ENCODE peak calls at places on chromosomes 7 and 10, in eight cellular contexts. S is iris pigment epithelial cell; D is T-helper 17 cell; C is activated gamma-delta T cell treated with Interleukin-2 at 50 U/mL for 16 hours; P is A172; T is stimulated activated naive CD4-positive, alpha-beta T cell treated with Interleukin-2 at 50 U/mL for 16 hours; Z is caudate nucleus; V is MCF 10A. G is an unnamed sample.

GRCh38 chr7:151046603-151047573 is 1.4 kb upstream of the ASIC3 start:
- DNase-seq in V (peak), D (no peak), Z (no peak), P (peak), S (no peak), C (no peak), T (no peak), G (no peak)

GRCh38 chr10:81680374-81680773 is 194.6 kb upstream of the NRG3 start:
- DNase-seq in S (no peak), D (no peak), P (peak), Z (no peak), T (no peak), C (no peak), V (no peak), G (no peak)

GRCh38 chr10:119198438-119198837 is 8.9 kb upstream of the GRK5 start:
- DNase-seq in D (no peak), Z (no peak), C (no peak), S (no peak), T (peak), V (peak), P (no peak), G (no peak)

GRCh38 chr10:68284007-68284406 is 47.9 kb upstream of the HNRNPH3 start:
- DNase-seq in Z (no peak), P (no peak), T (no peak), V (no peak), C (no peak), D (no peak), S (no peak), G (no peak)

GRCh38 chr7:111735661-111736323 is 173.5 kb upstream of the IMMP2L start:
- DNase-seq in C (peak), S (peak), Z (no peak), V (peak), D (peak), T (peak), P (peak), G (peak)

GRCh38 chr10:112131996-112132395 is 51.6 kb downstream of the GPAM start:
- DNase-seq in T (no peak), C (no peak), P (no peak), D (no peak), Z (no peak), V (no peak), S (no peak), G (no peak)

GRCh38 chr10:8298871-8299570 is 244.5 kb downstream of the GATA3 start:
- DNase-seq in S (no peak), D (no peak), T (no peak), V (no peak), C (no peak), Z (no peak), P (no peak), G (no peak)

GRCh38 chr7:157519246-157519645 is 182.4 kb downstream of the DNAJB6 start:
- DNase-seq in Z (no peak), C (no peak), V (no peak), D (no peak), T (no peak), P (no peak), S (no peak), G (no peak)

GRCh38 chr10:114347791-114348190 is 56.5 kb downstream of the AFAP1L2 start:
- DNase-seq in D (no peak), T (no peak), C (no peak), S (no peak), V (no peak), P (no peak), Z (no peak), G (no peak)

GRCh38 chr7:131613909-131614308 is 57.5 kb upstream of the PODXL start:
- DNase-seq in T (no peak), D (no peak), P (no peak), C (no peak), V (no peak), Z (no peak), S (no peak), G (no peak)

GRCh38 chr7:46034056-46034768 is 113.1 kb upstream of the IGFBP3 start:
- DNase-seq in C (no peak), T (no peak), D (no peak), S (peak), Z (no peak), P (no peak), V (peak), G (no peak)

GRCh38 chr10:116994113-116994890 is 10.7 kb downstream of the SHTN1 start:
- DNase-seq in S (no peak), T (no peak), V (no peak), C (no peak), Z (no peak), D (no peak), P (no peak), G (no peak)

GRCh38 chr10:30079423-30079822 is 20.0 kb upstream of the JCAD start:
- DNase-seq in S (no peak), C (no peak), T (no peak), D (no peak), P (no peak), Z (no peak), V (no peak), G (no peak)

GRCh38 chr7:134850048-134850447 is 70.6 kb downstream of the CALD1 start:
- DNase-seq in S (peak), T (no peak), C (no peak), Z (no peak), V (no peak), P (peak), D (no peak), G (no peak)

GRCh38 chr7:144728556-144728955 is 107.3 kb downstream of the TPK1 start:
- DNase-seq in V (no peak), Z (no peak), C (no peak), P (no peak), S (no peak), D (no peak), T (no peak), G (no peak)

GRCh38 chr7:98902523-98902922 is 24.2 kb downstream of the TRRAP start:
- DNase-seq in Z (no peak), S (no peak), C (no peak), T (no peak), P (no peak), V (no peak), D (no peak), G (no peak)

GRCh38 chr10:128095753-128096469 is 30.3 kb downstream of the MKI67 start:
- DNase-seq in T (no peak), V (no peak), P (no peak), D (no peak), C (no peak), S (no peak), Z (no peak), G (no peak)

GRCh38 chr7:1979591-1980560 is 252.9 kb downstream of the MAD1L1 start:
- DNase-seq in V (no peak), Z (no peak), D (no peak), S (no peak), T (no peak), P (no peak), C (no peak), G (no peak)

GRCh38 chr10:78408011-78408410 is 374.3 kb downstream of the RPS24 start:
- DNase-seq in Z (no peak), D (no peak), P (no peak), S (no peak), V (no peak), T (no peak), C (no peak), G (no peak)

GRCh38 chr7:37916017-37916672 is 472 bp downstream of the SFRP4 start:
- DNase-seq in S (no peak), Z (no peak), C (no peak), D (no peak), V (no peak), P (no peak), T (no peak), G (no peak)

GRCh38 chr10:119466655-119467054 is 75.9 kb downstream of the RGS10 start:
- DNase-seq in Z (no peak), P (peak), C (peak), S (no peak), V (peak), D (no peak), T (peak), G (no peak)

GRCh38 chr7:142611566-142612250 is 137.6 kb upstream of the PRSS1 start:
- DNase-seq in D (no peak), T (no peak), Z (no peak), P (peak), V (no peak), S (peak), C (no peak), G (no peak)

GRCh38 chr10:3478632-3479240 is 306.2 kb upstream of the PITRM1 start:
- DNase-seq in V (no peak), C (no peak), P (no peak), D (no peak), S (no peak), T (no peak), Z (no peak), G (no peak)

GRCh38 chr7:6652446-6653011 is 15.4 kb downstream of the ZNF316 start:
- DNase-seq in C (no peak), Z (no peak), D (no peak), S (no peak), V (no peak), P (no peak), T (no peak), G (no peak)

GRCh38 chr7:73885975-73886798 is 25.2 kb downstream of the TMEM270 start:
- DNase-seq in P (no peak), C (no peak), T (no peak), S (peak), Z (no peak), V (no peak), D (no peak), G (peak)

GRCh38 chr7:155291729-155292128 is 5.9 kb upstream of the INSIG1 start:
- DNase-seq in V (no peak), D (no peak), T (no peak), S (no peak), P (no peak), Z (no peak), C (no peak), G (no peak)

GRCh38 chr10:107727762-107728317 is 563.3 kb upstream of the SORCS1 start:
- DNase-seq in T (no peak), D (no peak), P (peak), C (no peak), V (peak), Z (no peak), S (peak), G (no peak)

GRCh38 chr10:66258693-66259092 is 667.1 kb upstream of the LRRTM3 start:
- DNase-seq in C (no peak), P (no peak), Z (no peak), S (no peak), V (no peak), D (no peak), T (no peak), G (no peak)

GRCh38 chr7:75967573-75967997 is 26.8 kb downstream of the TMEM120A start:
- DNase-seq in P (no peak), Z (no peak), V (no peak), C (no peak), S (no peak), D (no peak), T (no peak), G (no peak)

G was measured in anterior cingulate cortex.